ENCODE peak calls at places on chromosomes 1 and 21, in four cellular contexts. A, E, Z and C are unnamed samples.

GRCh38 chr1:1212780-1213152 is 1.2 kb downstream of the TNFRSF4 start:
- DNase-seq in A (peak), E (no peak), Z (no peak), C (no peak)

GRCh38 chr1:82400521-82400920 is 599.8 kb downstream of the ADGRL2 start:
- DNase-seq in A (no peak), E (no peak), Z (no peak), C (no peak)

GRCh38 chr1:214917081-214917635 is 165.4 kb upstream of the KCNK2 start:
- DNase-seq in A (no peak), E (no peak), Z (no peak), C (no peak)

GRCh38 chr1:17209446-17209845 is 4.5 kb downstream of the PADI1 start:
- DNase-seq in A (no peak), E (no peak), Z (no peak), C (no peak)

GRCh38 chr21:41605178-41605933 is 97.4 kb upstream of the TMPRSS2 start:
- DNase-seq in A (no peak), E (no peak), Z (no peak), C (no peak)

GRCh38 chr1:112034277-112034676 is 44.8 kb upstream of the KCND3 start:
- DNase-seq in A (no peak), E (no peak), Z (no peak), C (no peak)

GRCh38 chr21:45747233-45747766 is 103.8 kb downstream of the PCBP3 start:
- DNase-seq in A (no peak), E (no peak), Z (no peak), C (no peak)

GRCh38 chr1:151799179-151800022 is 5.8 kb downstream of the LINGO4 start:
- DNase-seq in A (no peak), E (no peak), Z (no peak), C (no peak)

GRCh38 chr21:46128983-46129571 is 26.3 kb downstream of the FTCD start:
- DNase-seq in A (no peak), E (no peak), Z (no peak), C (no peak)

GRCh38 chr1:99645699-99646531 is at the start of gene PALMD:
- DNase-seq in A (no peak), E (peak), Z (peak), C (no peak)

GRCh38 chr1:211378844-211379243 is 52.2 kb downstream of the TRAF5 start:
- DNase-seq in A (no peak), E (peak), Z (peak), C (no peak)

GRCh38 chr1:236686815-236687160 is 489 bp downstream of the ACTN2 start:
- DNase-seq in A (peak), E (no peak), Z (no peak), C (no peak)

GRCh38 chr1:67941746-67942145 is 108.5 kb upstream of the GNG12 start:
- DNase-seq in A (no peak), E (no peak), Z (peak), C (no peak)
- TF ChIP-seq CTCF in A (no peak), E (no peak), Z (no peak), C (no peak)

GRCh38 chr1:86018311-86018923 is 138.2 kb downstream of the COL24A1 start:
- DNase-seq in A (no peak), E (peak), Z (peak), C (peak)
- TF ChIP-seq CTCF in A (peak), E (peak), Z (peak), C (peak)

GRCh38 chr1:90616395-90616794 is 100.7 kb downstream of the BARHL2 start:
- DNase-seq in A (no peak), E (peak), Z (no peak), C (no peak)
- TF ChIP-seq CTCF in A (no peak), E (peak), Z (peak), C (peak)

GRCh38 chr1:201170533-201171062 is 16.3 kb upstream of the TMEM9 start:
- DNase-seq in A (peak), E (peak), Z (peak), C (peak)
- TF ChIP-seq CTCF in A (no peak), E (no peak), Z (no peak), C (no peak)

GRCh38 chr1:118185083-118185899 is at the start of gene SPAG17:
- DNase-seq in A (no peak), E (no peak), Z (peak), C (no peak)
- TF ChIP-seq CTCF in A (no peak), E (no peak), Z (peak), C (no peak)

DNA sequence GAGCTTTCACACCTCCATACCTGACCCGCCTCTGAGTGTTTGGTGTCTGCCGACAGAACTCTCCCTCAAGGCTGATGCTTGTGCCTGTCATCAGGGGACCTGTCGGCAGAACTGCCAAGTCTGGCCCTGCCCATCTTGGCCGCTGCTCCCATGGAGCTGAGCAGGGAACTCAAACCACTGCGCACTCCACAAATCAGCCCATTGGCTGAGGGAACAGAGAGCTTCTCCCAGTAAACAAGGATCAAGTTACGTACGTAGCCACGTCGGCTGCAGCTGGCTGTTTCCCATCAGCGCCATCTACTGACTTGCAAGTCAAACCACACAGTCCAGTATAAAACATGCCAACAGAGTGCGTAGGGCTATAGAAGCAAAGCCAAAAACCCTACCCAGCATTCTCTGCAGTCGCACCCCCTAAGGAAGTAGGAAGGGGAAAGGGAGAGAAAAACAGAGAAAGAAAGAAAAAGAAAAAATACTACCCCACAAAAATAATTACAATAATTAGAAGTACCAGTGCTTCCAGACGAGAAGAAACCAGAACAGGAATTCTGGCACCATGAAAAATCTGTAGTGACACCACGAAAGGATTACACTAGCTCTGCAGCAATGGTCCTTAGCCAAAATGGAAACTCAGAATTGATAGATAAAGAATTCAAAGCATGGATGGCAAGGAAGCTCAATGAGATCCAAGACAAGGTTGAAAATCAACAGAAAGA is 13.1 kb downstream of the KRTAP13-1 start:
- DNase-seq in A (no peak), E (peak), Z (peak), C (no peak)
- TF ChIP-seq CTCF in A (no peak), E (peak), Z (peak), C (peak)

DNA sequence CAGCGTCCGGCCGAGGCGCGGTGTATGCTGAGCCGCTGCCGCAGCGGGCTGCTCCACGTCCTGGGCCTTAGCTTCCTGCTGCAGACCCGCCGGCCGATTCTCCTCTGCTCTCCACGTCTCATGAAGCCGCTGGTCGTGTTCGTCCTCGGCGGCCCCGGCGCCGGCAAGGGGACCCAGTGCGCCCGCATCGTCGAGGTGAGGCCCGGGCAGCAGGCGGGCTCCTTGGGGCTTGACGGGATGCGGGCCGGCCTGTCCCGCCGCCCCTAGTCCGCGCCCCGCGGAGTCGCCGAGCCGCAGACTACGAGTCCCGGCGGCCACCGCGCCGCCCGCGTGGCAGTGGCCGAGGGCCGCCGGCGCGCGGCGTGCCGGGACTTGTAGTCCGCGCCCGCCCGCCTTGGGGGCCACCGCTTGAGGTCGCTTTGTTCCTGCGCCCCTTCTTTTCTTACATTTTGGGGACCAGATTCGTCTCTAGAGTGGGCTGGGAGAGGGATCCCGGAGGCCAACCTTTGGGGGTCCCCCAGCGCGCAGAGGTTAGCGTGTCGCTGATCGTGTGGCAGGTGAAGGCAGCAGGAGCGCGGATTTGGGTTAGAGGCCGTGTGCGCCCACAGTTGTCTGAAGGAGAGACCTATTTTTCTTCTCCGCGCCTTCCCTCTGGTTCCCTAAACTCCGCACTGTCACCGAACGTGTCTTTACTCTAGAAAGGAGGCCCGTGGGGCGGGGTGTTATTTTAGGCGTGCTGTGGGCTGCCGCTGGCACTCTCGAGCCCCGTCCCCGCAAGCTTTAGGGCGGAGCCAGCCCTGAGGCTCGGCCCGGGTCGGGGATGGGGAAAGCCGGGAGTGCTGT is 553 bp downstream of the CMPK1 start:
- DNase-seq in A (peak), E (peak), Z (peak), C (peak)
- TF ChIP-seq CTCF in A (no peak), E (peak), Z (peak), C (peak)

GRCh38 chr1:174352883-174353608 is 94.7 kb upstream of the GPR52 start:
- DNase-seq in A (no peak), E (no peak), Z (no peak), C (no peak)

GRCh38 chr1:174358344-174358743 is 89.4 kb upstream of the GPR52 start:
- DNase-seq in A (no peak), E (no peak), Z (no peak), C (no peak)

GRCh38 chr1:174359454-174359805 is 88.3 kb upstream of the GPR52 start:
- DNase-seq in A (no peak), E (no peak), Z (no peak), C (no peak)

GRCh38 chr1:174358786-174359453 is 88.8 kb upstream of the GPR52 start:
- DNase-seq in A (no peak), E (no peak), Z (no peak), C (no peak)
- TF ChIP-seq CTCF in A (no peak), E (no peak), Z (no peak), C (no peak)

GRCh38 chr1:27600500-27601175 is 3.3 kb downstream of the AHDC1 start:
- DNase-seq in A (no peak), E (no peak), Z (no peak), C (no peak)
- TF ChIP-seq CTCF in A (no peak), E (no peak), Z (no peak), C (no peak)

DNA sequence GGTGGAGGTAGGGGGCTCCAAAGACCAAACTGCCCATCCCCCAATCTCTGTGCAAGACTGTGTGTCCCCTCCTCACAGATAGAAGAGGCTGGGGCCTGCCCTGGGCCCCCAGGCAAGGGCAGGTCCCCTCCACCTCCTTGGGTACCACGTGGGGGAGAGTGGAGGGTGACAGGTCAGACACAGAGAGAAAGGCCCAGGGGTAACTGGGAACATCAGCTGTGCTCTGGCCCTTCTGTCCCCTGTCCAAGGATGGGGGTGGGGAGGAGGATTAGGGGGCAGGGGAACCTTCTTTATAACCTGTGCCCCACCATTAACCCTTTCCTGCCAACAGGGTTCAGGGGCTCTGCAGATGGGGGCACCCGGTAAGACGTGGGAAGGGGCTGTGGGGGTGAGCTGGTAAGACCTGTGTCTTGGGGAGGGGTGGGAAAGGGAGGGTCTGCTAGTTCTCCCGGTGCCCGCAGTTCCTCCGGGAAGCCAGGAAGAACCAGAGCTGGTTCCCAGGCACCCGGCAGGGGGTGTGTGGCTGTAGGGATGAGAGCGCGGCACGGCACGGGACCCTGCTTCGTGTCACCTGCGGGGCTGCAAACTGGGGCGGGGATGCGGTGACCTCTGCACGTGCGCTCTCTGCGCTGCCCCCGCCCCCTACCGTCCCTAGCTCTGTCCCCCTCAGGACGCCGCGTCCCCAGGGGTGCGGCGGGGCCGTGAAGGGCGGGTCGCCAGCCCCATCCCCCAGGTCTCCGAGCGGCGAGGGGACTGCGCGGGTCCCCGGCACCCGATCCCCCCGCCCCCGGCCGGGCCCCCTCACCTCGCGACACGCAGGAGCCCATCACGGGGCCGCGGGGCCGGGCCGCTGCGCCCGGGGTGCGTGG is 601 bp downstream of the FAM131C start:
- DNase-seq in A (no peak), E (no peak), Z (no peak), C (no peak)
- TF ChIP-seq CTCF in A (no peak), E (no peak), Z (peak), C (no peak)